ENCODE peak calls at places on chromosome 19, in four cellular contexts. I is HepG2, V is K562, O is GM12878. U is an unnamed sample.

GRCh38 chr19:2035590-2035991 is 15.5 kb downstream of the MKNK2 start:
- DNase-seq in I (no peak), O (no peak), V (no peak), U (peak)

GRCh38 chr19:8308891-8309291 is 733 bp upstream of the CD320 start:
- DNase-seq in V (no peak), I (no peak), O (no peak), U (no peak)

GRCh38 chr19:18090545-18091216 is 3.9 kb upstream of the IL12RB1 start:
- DNase-seq in O (no peak), V (no peak), I (no peak), U (no peak)

GRCh38 chr19:40597329-40597838 is 3.8 kb upstream of the LTBP4 start:
- DNase-seq in V (no peak), I (no peak), O (no peak), U (no peak)

GRCh38 chr19:36215276-36216171 is 618 bp downstream of the ZNF146 start:
- DNase-seq in O (no peak), V (no peak), I (no peak), U (peak)

GRCh38 chr19:51000981-51001380 is 423 bp downstream of the KLK8 start:
- DNase-seq in O (no peak), I (no peak), V (peak), U (peak)

GRCh38 chr19:41351339-41352245 is 2.1 kb downstream of the TGFB1 start:
- DNase-seq in I (no peak), O (no peak), V (peak), U (peak)

GRCh38 chr19:17762505-17763229 is 11.4 kb downstream of the FCHO1 start:
- DNase-seq in I (peak), O (no peak), V (peak), U (peak)

GRCh38 chr19:44947041-44947581 is 1.3 kb downstream of the APOC2 start:
- DNase-seq in V (no peak), O (no peak), I (no peak), U (no peak)

GRCh38 chr19:27909185-27909840 is 1303.6 kb downstream of the UQCRFS1 start:
- DNase-seq in V (no peak), O (no peak), I (no peak), U (no peak)

GRCh38 chr19:33194884-33195710 is 967 bp downstream of the LRP3 start:
- DNase-seq in I (peak), O (no peak), V (no peak), U (peak)

GRCh38 chr19:10744848-10745293 is 27.0 kb downstream of the DNM2 start:
- DNase-seq in I (no peak), V (no peak), O (no peak), U (no peak)

GRCh38 chr19:32671883-32672282 is 3.1 kb downstream of the ANKRD27 start:
- DNase-seq in O (no peak), V (peak), I (no peak), U (no peak)

GRCh38 chr19:43784251-43784980 is 3.6 kb upstream of the KCNN4 start:
- DNase-seq in I (no peak), V (peak), O (no peak), U (no peak)

GRCh38 chr19:19558055-19558454 is 20.0 kb downstream of the CILP2 start:
- DNase-seq in V (no peak), I (no peak), O (no peak), U (no peak)

GRCh38 chr19:46211201-46211881 is 18.2 kb upstream of the IGFL1 start:
- DNase-seq in I (no peak), O (no peak), V (no peak), U (peak)

GRCh38 chr19:42052241-42052863 is 17.7 kb downstream of the GRIK5 start:
- DNase-seq in O (no peak), V (no peak), I (no peak), U (no peak)

GRCh38 chr19:54325194-54325621 is 12.2 kb upstream of the LILRA5 start:
- DNase-seq in I (peak), O (no peak), V (peak), U (peak)

GRCh38 chr19:3125900-3126524 is 9.8 kb upstream of the GNA15 start:
- DNase-seq in I (peak), O (no peak), V (peak), U (peak)

GRCh38 chr19:18809149-18809978 is 18.3 kb upstream of the COMP start:
- DNase-seq in I (no peak), V (no peak), O (no peak), U (no peak)

GRCh38 chr19:8209965-8210659 is 942 bp downstream of the CERS4 start:
- DNase-seq in I (no peak), V (no peak), O (no peak), U (peak)

GRCh38 chr19:58345558-58345957 is 7.7 kb downstream of the A1BG start:
- DNase-seq in V (no peak), O (no peak), I (no peak), U (no peak)
- TF ChIP-seq CREB1 in V (no peak), O (no peak), I (no peak), U (no peak)

DNA sequence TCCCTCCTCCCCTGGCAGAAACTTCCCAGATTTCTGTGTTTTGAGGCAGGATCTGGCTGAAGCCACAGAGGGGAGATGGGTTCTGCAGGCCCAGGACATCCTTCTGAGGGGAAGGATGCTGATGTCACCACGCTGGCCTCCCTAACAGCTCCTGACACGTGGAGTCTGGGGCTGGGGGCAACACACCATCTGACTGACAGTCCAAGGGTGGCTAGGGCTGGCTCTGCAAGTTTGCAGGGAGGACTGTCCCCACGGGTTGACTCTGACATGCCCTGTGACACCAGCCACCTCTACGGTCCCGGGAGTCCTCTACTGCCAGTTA is 14.6 kb downstream of the PAK4 start:
- DNase-seq in V (no peak), I (no peak), O (no peak), U (no peak)
- TF ChIP-seq REST in V (no peak), I (no peak), O (no peak), U (no peak)

GRCh38 chr19:30649934-30650614 is 277.9 kb downstream of the ZNF536 start:
- DNase-seq in O (peak), I (peak), V (peak), U (peak)
- TF ChIP-seq CTCF in O (peak), I (peak), V (peak), U (peak)

GRCh38 chr19:30093966-30094770 is 152.1 kb downstream of the URI1 start:
- DNase-seq in O (no peak), V (no peak), I (no peak), U (no peak)

GRCh38 chr19:30095171-30095570 is 153.1 kb downstream of the URI1 start:
- DNase-seq in V (no peak), O (no peak), I (no peak), U (no peak)

GRCh38 chr19:30092721-30093569 is 150.9 kb downstream of the URI1 start:
- DNase-seq in I (no peak), O (no peak), V (no peak), U (no peak)

GRCh38 chr19:30097746-30098280 is 155.8 kb downstream of the URI1 start:
- DNase-seq in V (no peak), O (no peak), I (no peak), U (no peak)

DNA sequence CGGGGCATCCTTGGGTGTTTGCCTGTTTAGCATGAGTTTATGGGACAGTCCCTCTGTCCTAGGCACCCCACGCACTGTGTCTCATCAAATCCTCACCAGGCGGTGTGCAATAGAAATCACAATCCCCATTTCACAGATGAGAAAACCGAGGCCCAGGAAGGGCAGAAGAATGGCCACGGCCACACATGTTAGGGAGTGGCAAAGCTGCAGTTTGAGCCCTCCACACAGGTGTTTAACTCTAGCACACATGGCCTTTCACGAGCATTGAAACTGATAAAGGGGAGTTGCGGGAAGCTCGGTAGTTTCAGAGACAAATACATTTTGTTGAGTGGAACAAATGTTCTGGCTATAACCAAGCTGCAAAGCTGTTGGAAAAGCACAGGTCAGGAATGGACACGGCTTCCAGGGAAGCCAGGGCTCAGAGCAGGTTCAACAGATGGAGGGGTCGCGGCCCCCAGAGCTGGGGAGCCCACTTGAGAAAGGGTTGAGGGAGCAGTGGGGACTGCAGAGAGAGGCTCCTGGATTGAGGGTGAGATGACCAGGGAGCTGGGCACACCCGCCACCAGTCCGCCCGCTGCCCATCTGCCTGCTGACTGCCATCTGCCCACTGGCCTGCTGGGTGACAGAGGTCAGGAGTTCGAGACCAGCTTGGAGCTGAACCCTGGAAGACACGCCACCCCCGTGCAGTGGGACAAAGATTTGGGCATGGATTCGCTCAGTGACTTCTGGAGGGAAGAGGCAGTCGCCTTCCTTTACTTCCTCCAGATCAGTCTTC is 154.7 kb downstream of the URI1 start:
- DNase-seq in I (no peak), V (no peak), O (no peak), U (no peak)
- TF ChIP-seq CREB1 in I (no peak), V (no peak), O (no peak), U (no peak)

GRCh38 chr19:48967346-48968178 is 2.5 kb downstream of the FTL start:
- DNase-seq in V (no peak), O (no peak), I (peak), U (no peak)
- TF ChIP-seq REST in V (peak), O (no peak), I (no peak), U (no peak)

DNA sequence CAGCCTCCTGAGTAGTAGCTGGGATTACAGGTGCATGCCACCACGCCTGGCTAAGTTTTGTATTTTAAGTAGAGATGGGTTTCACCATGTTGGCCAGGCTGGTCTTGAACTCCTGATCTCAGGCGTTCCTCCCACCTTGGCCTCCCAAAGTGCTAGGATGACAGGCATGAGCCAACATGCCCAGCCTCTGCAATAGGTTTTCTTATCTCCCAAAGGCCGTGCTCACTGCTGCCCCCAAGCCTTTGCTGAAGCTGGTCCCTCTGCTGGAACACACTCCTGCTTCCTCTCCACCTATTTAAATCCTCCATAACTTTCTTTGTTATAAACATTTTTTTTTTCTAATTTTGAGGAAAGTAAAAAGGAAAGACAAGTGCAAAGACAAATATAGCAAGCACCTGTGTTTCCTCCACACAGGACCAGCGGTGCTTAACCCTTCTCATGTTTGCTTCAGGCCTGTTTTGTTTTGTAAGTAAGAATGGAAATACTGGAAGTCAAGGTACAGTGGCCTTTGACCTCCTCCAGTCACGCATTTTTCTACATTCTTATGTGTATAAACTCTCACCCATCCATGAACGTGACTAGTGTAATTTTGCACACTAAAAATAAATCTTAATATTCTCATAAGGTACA is 14.5 kb upstream of the TNFAIP8L1 start:
- DNase-seq in I (peak), O (no peak), V (peak), U (peak)
- TF ChIP-seq CTCF in I (peak), O (peak), V (peak), U (peak)

GRCh38 chr19:660793-661426 is 2.1 kb downstream of the RNF126 start:
- DNase-seq in V (no peak), I (peak), O (no peak), U (no peak)
- TF ChIP-seq CREB1 in V (no peak), I (no peak), O (no peak), U (no peak)

GRCh38 chr19:4389511-4390016 is 10.8 kb downstream of the SH3GL1 start:
- DNase-seq in O (no peak), V (no peak), I (no peak), U (no peak)

GRCh38 chr19:4391701-4392543 is 8.4 kb downstream of the SH3GL1 start:
- DNase-seq in I (peak), V (no peak), O (no peak), U (no peak)

GRCh38 chr19:4390017-4390861 is 10.1 kb downstream of the SH3GL1 start:
- DNase-seq in V (no peak), I (no peak), O (no peak), U (peak)

GRCh38 chr19:4389064-4389375 is 11.3 kb downstream of the SH3GL1 start:
- DNase-seq in O (no peak), V (no peak), I (no peak), U (no peak)

DNA sequence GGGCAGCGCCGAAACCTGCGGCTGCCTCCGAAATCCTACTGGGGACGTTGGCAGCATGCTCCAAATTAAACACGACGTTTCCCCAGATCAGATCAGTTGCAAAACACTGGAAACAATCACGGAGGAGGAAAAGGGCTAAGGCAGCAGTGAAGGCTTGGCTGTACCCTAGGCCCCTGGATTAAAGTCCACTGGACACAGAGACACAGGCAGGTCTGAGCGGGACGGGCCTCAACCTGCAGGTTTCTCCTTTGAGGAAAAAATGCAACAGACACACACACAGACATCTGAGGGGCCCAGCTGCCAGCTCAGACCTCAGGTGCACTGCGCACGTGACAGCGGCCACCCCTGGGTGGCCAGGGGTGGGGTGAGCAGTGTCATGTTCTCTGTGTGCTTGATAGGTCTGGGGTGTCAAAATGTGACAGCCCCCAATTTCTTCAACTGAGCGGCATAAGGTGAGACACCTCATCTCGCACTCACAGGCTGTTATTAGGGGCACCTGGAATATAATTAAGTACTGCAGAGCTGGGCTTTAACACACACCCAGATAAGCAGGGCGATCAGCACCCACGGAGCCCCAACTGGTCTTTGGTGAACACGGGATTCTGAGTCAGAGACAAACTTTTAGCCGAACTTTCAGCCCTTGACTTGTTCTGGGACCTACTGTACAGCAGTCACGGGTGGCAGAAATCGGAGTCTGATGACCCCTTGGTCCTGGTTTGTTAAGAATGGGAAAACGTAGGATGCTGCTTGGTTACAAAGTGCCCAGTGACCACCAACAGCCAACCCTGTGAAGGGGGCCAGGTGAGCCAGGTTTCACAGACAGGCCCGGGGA is 9.3 kb downstream of the SH3GL1 start:
- DNase-seq in I (peak), O (no peak), V (no peak), U (no peak)
- TF ChIP-seq REST in I (no peak), O (no peak), V (no peak), U (no peak)

GRCh38 chr19:12837225-12837624 is 1.1 kb upstream of the MAST1 start:
- DNase-seq in V (peak), O (no peak), I (no peak), U (peak)

GRCh38 chr19:12836529-12836863 is 1.8 kb upstream of the MAST1 start:
- DNase-seq in O (no peak), I (no peak), V (no peak), U (no peak)

GRCh38 chr19:12838893-12839656 is 760 bp downstream of the MAST1 start:
- DNase-seq in V (no peak), O (no peak), I (no peak), U (no peak)

GRCh38 chr19:12840091-12841079 is 2.1 kb downstream of the MAST1 start:
- DNase-seq in V (peak), I (no peak), O (no peak), U (peak)

GRCh38 chr19:12838182-12838890 is at the start of gene MAST1:
- DNase-seq in V (peak), O (no peak), I (no peak), U (peak)
- TF ChIP-seq CTCF in V (peak), O (peak), I (peak), U (peak)

DNA sequence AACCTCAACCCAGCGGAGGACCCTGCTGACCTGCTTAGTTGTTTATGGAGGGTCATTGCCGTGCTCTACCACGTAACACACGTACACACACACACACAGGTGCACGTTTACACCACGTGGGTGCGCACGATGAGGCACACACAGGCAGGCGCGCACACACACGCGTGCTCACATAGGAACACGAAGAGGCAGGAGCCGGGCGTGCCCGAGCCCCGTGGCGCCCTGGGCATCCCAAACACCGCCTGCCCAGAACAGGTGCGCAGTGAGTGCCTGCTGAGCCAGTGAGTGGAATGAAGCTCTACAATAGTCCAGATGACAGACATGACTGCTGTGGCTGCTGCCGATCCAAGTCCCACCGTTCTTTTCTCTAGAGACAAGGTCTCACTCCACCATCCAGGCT is 11.2 kb upstream of the MADCAM1 start:
- DNase-seq in V (no peak), O (no peak), I (no peak), U (no peak)
- TF ChIP-seq CREB1 in V (no peak), O (no peak), I (no peak), U (no peak)

U was measured in GM23338.